ENCODE peak calls at places on chromosomes 16 and 17, in six cellular contexts. S is H9, K is IMR-90, J is neuronal stem cell, X is H1, G is trophoblast cell. C is an unnamed sample.
A peak's percentile ranks its signal among the peaks of the same experiment; 100 is the strongest.

GRCh38 chr17:33038740-33039139 is 47.1 kb downstream of the SPACA3 start:
- DNase-seq in S (peak; percentile 90), K (peak; percentile 15), J (peak; percentile 64), X (peak; percentile 89), G (peak; percentile 56), C (peak; percentile 56)

GRCh38 chr16:21611178-21611545 is 11.8 kb downstream of the METTL9 start:
- DNase-seq in S (no peak), K (peak; percentile 65), J (no peak), X (no peak), G (no peak), C (peak; percentile 56)

GRCh38 chr17:82230627-82231311 is 1.9 kb downstream of the SLC16A3 start:
- DNase-seq in S (peak; percentile 86), K (peak; percentile 81), J (peak; percentile 74), X (no peak), G (peak; percentile 78), C (peak; percentile 85)

GRCh38 chr17:60398227-60398959 is 6.5 kb upstream of the USP32 start:
- DNase-seq in S (no peak), K (no peak), J (no peak), X (no peak), G (peak; percentile 28), C (no peak)

GRCh38 chr17:17792551-17793377 is 44.0 kb downstream of the SREBF1 start:
- DNase-seq in S (peak; percentile 69), K (peak; percentile 73), J (no peak), X (no peak), G (peak; percentile 96), C (peak; percentile 80)

GRCh38 chr16:22010902-22011301 is 3.0 kb downstream of the MOSMO start:
- DNase-seq in S (no peak), K (no peak), J (no peak), X (no peak), G (no peak), C (no peak)

GRCh38 chr16:46658925-46659324 is 30.1 kb downstream of the VPS35 start:
- DNase-seq in S (no peak), K (no peak), J (no peak), X (no peak), G (peak; percentile 12), C (no peak)

GRCh38 chr17:43360739-43361498 is 37.9 kb upstream of the ARL4D start:
- DNase-seq in S (peak; percentile 98), K (peak; percentile 100), J (peak; percentile 94), X (peak; percentile 88), G (peak; percentile 100), C (peak; percentile 100)

GRCh38 chr16:83814654-83814985 is 6.8 kb downstream of the HSBP1 start:
- DNase-seq in S (no peak), K (no peak), J (no peak), X (no peak), G (no peak), C (no peak)

GRCh38 chr16:785563-786535 is 2.3 kb downstream of the RPUSD1 start:
- DNase-seq in S (peak; percentile 90), K (peak; percentile 37), J (peak; percentile 61), X (peak; percentile 97), G (peak; percentile 87), C (peak; percentile 49)

GRCh38 chr17:66548158-66548557 is 245.7 kb downstream of the PRKCA start:
- DNase-seq in S (no peak), K (no peak), J (no peak), X (no peak), G (no peak), C (peak; percentile 40)

GRCh38 chr16:30910427-30911029 is 12.8 kb upstream of the FBXL19 start:
- DNase-seq in S (no peak), K (no peak), J (no peak), X (peak; percentile 65), G (no peak), C (no peak)

GRCh38 chr17:32341141-32341856 is 674 bp downstream of the C17orf75 start:
- DNase-seq in S (no peak), K (no peak), J (no peak), X (no peak), G (peak; percentile 37), C (peak; percentile 41)

GRCh38 chr16:86714166-86714565 is 135.8 kb downstream of the FOXL1 start:
- DNase-seq in S (no peak), K (peak; percentile 37), J (no peak), X (no peak), G (no peak), C (peak; percentile 33)

GRCh38 chr16:12673466-12673865 is 130.2 kb downstream of the CPPED1 start:
- DNase-seq in S (no peak), K (no peak), J (no peak), X (no peak), G (no peak), C (no peak)

GRCh38 chr17:41717408-41718286 is 5.5 kb downstream of the GAST start:
- DNase-seq in S (no peak), K (peak; percentile 33), J (no peak), X (no peak), G (peak; percentile 85), C (peak; percentile 59)

GRCh38 chr17:33234233-33234632 is 58.9 kb downstream of the ASIC2 start:
- DNase-seq in S (no peak), K (no peak), J (no peak), X (no peak), G (no peak), C (no peak)

GRCh38 chr16:30350134-30350871 is 4.8 kb downstream of the CD2BP2 start:
- DNase-seq in S (no peak), K (no peak), J (no peak), X (no peak), G (no peak), C (peak; percentile 27)

GRCh38 chr17:40550608-40551007 is 14.7 kb downstream of the CCR7 start:
- DNase-seq in S (no peak), K (peak; percentile 74), J (no peak), X (no peak), G (no peak), C (peak; percentile 92)

GRCh38 chr16:26644912-26645543 is 421.7 kb upstream of the C16orf82 start:
- DNase-seq in S (no peak), K (no peak), J (no peak), X (no peak), G (no peak), C (no peak)

GRCh38 chr17:48970224-48970623 is 1.8 kb upstream of the GIP start:
- DNase-seq in S (no peak), K (no peak), J (no peak), X (no peak), G (no peak), C (peak; percentile 29)

GRCh38 chr17:61414936-61415251 is 15.3 kb downstream of the TBX2 start:
- DNase-seq in S (peak; percentile 20), K (no peak), J (no peak), X (peak; percentile 20), G (no peak), C (no peak)

GRCh38 chr16:27254262-27254811 is 14.2 kb downstream of the NSMCE1 start:
- DNase-seq in S (no peak), K (no peak), J (no peak), X (no peak), G (no peak), C (peak; percentile 49)

GRCh38 chr17:9235346-9235745 is 214.0 kb downstream of the NTN1 start:
- DNase-seq in S (no peak), K (no peak), J (no peak), X (no peak), G (no peak), C (no peak)

GRCh38 chr17:65559802-65560627 is 1.4 kb downstream of the AXIN2 start:
- DNase-seq in S (peak; percentile 74), K (no peak), J (no peak), X (peak; percentile 73), G (peak; percentile 38), C (no peak)

GRCh38 chr16:31243734-31244670 is 15.8 kb upstream of the ITGAM start:
- DNase-seq in S (no peak), K (no peak), J (no peak), X (no peak), G (peak; percentile 26), C (no peak)

GRCh38 chr17:42121066-42121769 is at the start of gene KAT2A:
- DNase-seq in S (peak; percentile 93), K (peak; percentile 77), J (peak; percentile 79), X (peak; percentile 86), G (peak; percentile 92), C (peak; percentile 83)

GRCh38 chr16:77057161-77057736 is 133.7 kb upstream of the MON1B start:
- DNase-seq in S (no peak), K (no peak), J (no peak), X (no peak), G (no peak), C (no peak)

GRCh38 chr17:29595943-29596774 is 3.2 kb downstream of the ANKRD13B start:
- DNase-seq in S (no peak), K (no peak), J (no peak), X (no peak), G (no peak), C (no peak)

GRCh38 chr17:50330151-50330753 is 15.7 kb upstream of the XYLT2 start:
- DNase-seq in S (no peak), K (no peak), J (no peak), X (no peak), G (no peak), C (no peak)
- H3K14ac ChIP-seq in S (no peak overlapping the region), K (no peak overlapping the region), J (no peak overlapping the region), X (no peak overlapping the region), G (no peak overlapping the region), C (no peak overlapping the region)

DNA sequence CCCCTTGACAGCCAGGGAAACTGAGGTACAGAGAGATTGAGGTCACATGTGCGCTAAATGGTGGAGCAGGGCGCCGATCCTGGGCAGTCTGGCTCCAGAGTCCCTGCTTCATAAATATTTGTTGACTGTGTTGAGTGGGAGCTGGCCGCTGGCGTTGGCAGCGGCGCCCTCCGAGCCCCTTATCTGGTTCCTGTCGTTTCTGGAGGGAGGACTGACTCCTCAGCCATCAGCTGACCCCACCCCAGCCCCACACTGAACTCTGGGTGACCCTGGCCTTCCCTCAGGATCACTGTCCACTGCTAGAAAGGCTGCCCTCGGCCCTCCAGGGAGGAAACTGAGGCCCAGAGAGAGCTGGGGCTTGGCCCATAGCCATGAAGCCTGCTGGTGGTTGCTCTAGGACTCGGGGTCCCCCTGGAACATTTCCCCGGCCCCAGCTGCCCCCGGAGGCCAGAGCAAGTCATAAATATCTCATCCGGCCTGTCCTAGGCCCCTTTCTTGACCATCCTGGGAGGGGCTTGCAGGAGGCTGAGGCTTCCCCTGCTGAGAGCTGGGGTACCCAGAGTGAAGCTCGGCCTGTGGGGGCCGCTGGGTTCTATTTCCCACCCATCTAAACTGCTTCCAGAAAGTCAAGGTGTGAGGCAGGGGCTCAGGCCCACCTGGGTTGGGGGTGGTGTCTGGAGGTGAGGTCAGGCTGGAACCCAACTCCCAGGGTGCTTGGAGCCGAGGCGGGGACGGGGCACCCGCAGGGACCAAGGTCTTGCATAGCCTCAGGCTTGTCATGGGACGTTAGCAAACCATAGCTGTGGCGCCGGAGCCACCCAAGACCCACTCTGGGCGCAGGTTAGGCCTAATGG is 51.6 kb upstream of the GSE1 start:
- DNase-seq in S (no peak), K (no peak), J (no peak), X (peak; percentile 50), G (peak; percentile 73), C (no peak)
- H3K18ac ChIP-seq in S (no peak overlapping the region), K (no peak overlapping the region), J (peak overlapping the region; percentile 60), X (peak overlapping the region; percentile 52), G (peak overlapping the region; percentile 45), C (peak overlapping the region; percentile 84)

GRCh38 chr16:81615833-81616232 is 163.3 kb upstream of the PLCG2 start:
- DNase-seq in S (no peak), K (no peak), J (no peak), X (no peak), G (no peak), C (no peak)
- H3K14ac ChIP-seq in S (no peak overlapping the region), K (no peak overlapping the region), J (no peak overlapping the region), X (no peak overlapping the region), G (no peak overlapping the region), C (no peak overlapping the region)

DNA sequence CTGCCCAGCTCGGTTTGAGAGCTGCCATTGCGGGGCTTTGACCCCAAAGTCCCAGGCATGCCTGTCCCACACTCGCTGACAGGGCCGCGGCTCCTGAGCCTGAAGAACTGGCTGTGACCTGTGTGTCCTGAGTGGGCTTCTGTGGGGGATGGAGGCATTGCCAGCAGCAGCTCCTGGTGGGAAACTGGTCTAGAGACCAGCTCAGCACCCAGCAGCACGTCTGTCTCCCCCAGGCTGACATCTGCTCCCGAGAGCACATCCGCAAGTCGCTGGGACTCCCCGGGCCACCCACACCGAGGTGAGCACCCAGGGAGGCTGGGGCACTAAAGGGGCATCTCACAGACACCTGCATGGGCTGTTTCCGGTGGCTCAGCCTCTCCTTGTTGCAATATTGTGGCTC is 13.4 kb downstream of the ENDOV start:
- DNase-seq in S (no peak), K (no peak), J (no peak), X (no peak), G (no peak), C (no peak)
- H3K18ac ChIP-seq in S (no peak overlapping the region), K (no peak overlapping the region), J (no peak overlapping the region), X (no peak overlapping the region), G (no peak overlapping the region), C (no peak overlapping the region)

C was measured in mesenchymal stem cell.